ENCODE peak calls at places on chromosomes 12 and 14, in four cellular contexts. E is mammary epithelial cell; I is CD8-positive, alpha-beta memory T cell; X is psoas muscle. Q is an unnamed sample.

GRCh38 chr12:9039397-9039977 is 50.1 kb downstream of the KLRG1 start:
- DNase-seq in E (peak), X (no peak), I (no peak), Q (no peak)

GRCh38 chr14:54776361-54777001 is 126.1 kb downstream of the GCH1 start:
- DNase-seq in I (peak), E (peak), X (peak), Q (peak)

GRCh38 chr12:108231909-108232434 is 102.9 kb downstream of the WSCD2 start:
- DNase-seq in X (no peak), E (no peak), I (no peak), Q (no peak)

GRCh38 chr14:22179190-22179589 is 409.8 kb downstream of the DAD1 start:
- DNase-seq in E (no peak), I (no peak), X (no peak), Q (no peak)

GRCh38 chr14:31937730-31938346 is 139.3 kb upstream of the ARHGAP5 start:
- DNase-seq in X (peak), E (peak), I (no peak), Q (no peak)

GRCh38 chr12:5514545-5514944 is 82.6 kb downstream of the NTF3 start:
- DNase-seq in E (no peak), I (no peak), X (no peak), Q (no peak)

GRCh38 chr14:93715279-93715927 is 72.9 kb downstream of the PRIMA1 start:
- DNase-seq in E (no peak), I (no peak), X (no peak), Q (peak)

GRCh38 chr12:27525373-27525772 is 1.4 kb downstream of the PPFIBP1 start:
- DNase-seq in I (no peak), E (peak), X (no peak), Q (no peak)

GRCh38 chr14:67360469-67361206 is 510 bp downstream of the EIF2S1 start:
- DNase-seq in I (no peak), E (no peak), X (no peak), Q (no peak)

GRCh38 chr12:124392271-124392990 is 97.5 kb downstream of the RFLNA start:
- DNase-seq in X (peak), I (no peak), E (no peak), Q (peak)

GRCh38 chr14:77273796-77274195 is 2.8 kb upstream of the NGB start:
- DNase-seq in X (no peak), E (no peak), I (no peak), Q (no peak)

GRCh38 chr12:75526655-75527511 is 15.5 kb upstream of the KRR1 start:
- DNase-seq in X (no peak), E (peak), I (no peak), Q (no peak)

GRCh38 chr14:91867316-91867988 is at the start of gene TC2N:
- DNase-seq in X (no peak), E (no peak), I (peak), Q (peak)

GRCh38 chr14:94460631-94461416 is 8.2 kb upstream of the SERPINA11 start:
- DNase-seq in X (no peak), E (no peak), I (no peak), Q (no peak)

GRCh38 chr12:9910716-9911421 is 21.3 kb downstream of the CLEC2A start:
- DNase-seq in I (no peak), E (peak), X (no peak), Q (no peak)

GRCh38 chr12:71688961-71689570 is 3.2 kb downstream of the TMEM19 start:
- DNase-seq in I (no peak), X (no peak), E (no peak), Q (no peak)

GRCh38 chr12:64611430-64612286 is 1.4 kb downstream of the RASSF3 start:
- DNase-seq in X (peak), I (no peak), E (peak), Q (peak)

GRCh38 chr14:76282581-76282980 is 93.4 kb upstream of the ESRRB start:
- DNase-seq in E (no peak), I (no peak), X (no peak), Q (no peak)

GRCh38 chr12:131132118-131132892 is 178.6 kb downstream of the ADGRD1 start:
- DNase-seq in X (peak), I (peak), E (no peak), Q (peak)

GRCh38 chr12:93798752-93799151 is 121.6 kb downstream of the CRADD start:
- DNase-seq in X (no peak), E (no peak), I (no peak), Q (no peak)

GRCh38 chr12:112456029-112456428 is 37.3 kb downstream of the PTPN11 start:
- DNase-seq in X (no peak), I (no peak), E (no peak), Q (no peak)

DNA sequence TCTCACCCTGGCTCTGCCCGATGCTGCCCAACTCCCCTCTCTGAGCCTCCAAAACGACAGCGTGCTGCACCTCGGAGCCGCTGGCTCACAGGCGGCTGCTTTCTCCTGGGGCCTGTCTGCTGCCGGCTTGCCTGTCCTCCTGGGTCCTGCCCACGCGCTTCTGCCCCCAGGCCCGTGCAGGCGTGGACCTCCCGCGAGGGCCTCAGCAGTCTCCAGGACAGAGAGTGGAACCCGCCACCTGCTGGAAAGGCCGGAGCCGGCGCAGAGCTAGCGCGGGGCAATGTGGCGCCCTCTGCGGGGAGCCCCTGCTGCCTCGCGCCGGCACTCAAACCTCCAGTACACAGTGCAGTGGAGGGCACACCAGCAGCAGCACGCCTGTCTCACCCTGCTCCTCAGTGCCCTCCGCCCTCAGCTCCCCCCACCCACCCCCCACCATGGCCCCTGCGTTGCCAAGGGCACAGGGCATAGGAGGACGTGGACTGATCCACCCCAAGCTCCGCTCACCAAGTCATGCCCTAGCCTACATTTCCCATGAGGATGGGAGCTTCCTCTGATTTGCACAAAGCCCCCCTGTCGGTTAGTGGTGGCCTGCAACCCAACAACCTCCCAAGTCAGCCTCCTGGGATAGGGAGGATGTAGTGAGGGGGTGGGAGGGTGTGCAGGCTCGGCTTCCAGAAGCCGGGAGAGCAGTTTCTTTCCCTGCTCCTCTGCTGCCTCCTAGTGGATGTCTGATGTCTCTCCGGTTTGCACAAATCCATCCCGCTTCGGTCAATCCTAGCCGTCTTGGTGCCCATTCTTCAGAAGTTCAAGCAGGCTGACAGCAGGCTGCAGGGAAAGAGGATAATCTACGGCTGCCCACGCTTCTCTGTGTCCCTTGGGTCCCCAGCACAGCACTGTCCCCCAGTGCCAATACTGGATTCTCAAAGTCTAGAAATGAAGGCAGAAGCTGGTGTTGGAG is 25.2 kb downstream of the KRT8 start:
- DNase-seq in I (peak), E (peak), X (peak), Q (peak)
- H3K4me3 ChIP-seq in I (peak), E (peak), X (peak), Q (no peak)

GRCh38 chr14:101877766-101878165 is 86.6 kb upstream of the DYNC1H1 start:
- DNase-seq in I (no peak), E (no peak), X (no peak), Q (no peak)
- H3K4me3 ChIP-seq in I (no peak), E (no peak), X (no peak), Q (no peak)

GRCh38 chr12:94873368-94874085 is 130.0 kb downstream of the NDUFA12 start:
- DNase-seq in I (no peak), X (peak), E (no peak), Q (peak)

GRCh38 chr12:94867066-94867855 is 136.2 kb downstream of the NDUFA12 start:
- DNase-seq in X (no peak), E (no peak), I (no peak), Q (no peak)

GRCh38 chr12:94872671-94873367 is 130.7 kb downstream of the NDUFA12 start:
- DNase-seq in X (no peak), E (no peak), I (no peak), Q (peak)

GRCh38 chr12:94872007-94872653 is 131.4 kb downstream of the NDUFA12 start:
- DNase-seq in I (no peak), X (no peak), E (peak), Q (peak)

DNA sequence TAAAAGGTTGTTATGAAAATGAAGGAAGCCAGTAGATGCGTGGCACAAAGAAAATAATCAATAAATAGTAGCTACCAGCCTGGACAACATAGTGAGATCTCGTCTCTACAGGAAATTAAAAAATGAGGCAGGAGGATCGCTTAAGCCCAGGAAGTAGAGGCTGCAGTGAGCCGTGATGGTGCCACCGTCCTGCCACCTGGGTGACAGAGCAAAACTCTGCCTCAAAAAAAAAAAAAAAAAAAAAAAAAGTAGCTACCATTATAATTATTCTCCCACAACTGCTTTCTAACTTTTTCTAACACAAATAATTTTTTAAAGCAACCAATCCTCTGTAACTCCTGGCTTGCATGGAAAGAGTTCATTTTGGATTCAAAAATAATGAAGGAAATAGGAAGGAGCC is 133.0 kb downstream of the NDUFA12 start:
- DNase-seq in X (no peak), I (no peak), E (no peak), Q (no peak)
- H3K4me3 ChIP-seq in X (no peak), I (no peak), E (no peak), Q (no peak)

GRCh38 chr14:99276482-99276881 is 4.5 kb upstream of the BCL11B start:
- DNase-seq in I (no peak), X (no peak), E (no peak), Q (no peak)

GRCh38 chr14:99273724-99274345 is 1.8 kb upstream of the BCL11B start:
- DNase-seq in X (no peak), I (no peak), E (peak), Q (no peak)

GRCh38 chr14:99275222-99275584 is 3.2 kb upstream of the BCL11B start:
- DNase-seq in X (no peak), I (no peak), E (no peak), Q (no peak)

GRCh38 chr14:99273025-99273723 is 1.2 kb upstream of the BCL11B start:
- DNase-seq in I (peak), X (no peak), E (peak), Q (peak)

GRCh38 chr14:99274346-99275221 is 2.6 kb upstream of the BCL11B start:
- DNase-seq in E (peak), I (peak), X (peak), Q (peak)
- H3K4me3 ChIP-seq in E (peak), I (peak), X (peak), Q (no peak)

GRCh38 chr12:39605501-39605900 is 14.1 kb downstream of the ABCD2 start:
- DNase-seq in E (peak), X (no peak), I (no peak), Q (no peak)
- H3K4me3 ChIP-seq in E (no peak), X (no peak), I (no peak), Q (no peak)

Q was measured in kidney.